ENCODE peak calls at places on chromosome 4, in four cellular contexts. One of them, this sample, is unnamed.
A peak's percentile ranks its signal among the peaks of the same experiment; 100 is the strongest.

GRCh38 chr4:15042529-15043167 is 40.4 kb downstream of the CPEB2 start:
- DNase-seq in GM12878: no peak
- DNase-seq in K562: no peak
- DNase-seq in H1: no peak
- DNase-seq in this sample: no peak

GRCh38 chr4:159358226-159358625 is 255.3 kb downstream of the RAPGEF2 start:
- DNase-seq in H1: no peak
- DNase-seq in K562: no peak
- DNase-seq in GM12878: no peak
- DNase-seq in this sample: no peak

GRCh38 chr4:112633477-112634235 is 3.1 kb downstream of the ZGRF1 start:
- DNase-seq in K562: no peak
- DNase-seq in H1: no peak
- DNase-seq in GM12878: peak; percentile 17
- DNase-seq in this sample: no peak

GRCh38 chr4:15568814-15569213 is 86.3 kb downstream of the FBXL5 start:
- DNase-seq in H1: no peak
- DNase-seq in GM12878: no peak
- DNase-seq in K562: no peak
- DNase-seq in this sample: no peak

GRCh38 chr4:8280876-8281440 is 11.4 kb downstream of the HTRA3 start:
- DNase-seq in K562: no peak
- DNase-seq in H1: no peak
- DNase-seq in GM12878: no peak
- DNase-seq in this sample: no peak

GRCh38 chr4:162705130-162705803 is 461.4 kb downstream of the NAF1 start:
- DNase-seq in H1: no peak
- DNase-seq in K562: no peak
- DNase-seq in GM12878: no peak
- DNase-seq in this sample: no peak

GRCh38 chr4:85979276-85979675 is 380.6 kb downstream of the MAPK10 start:
- DNase-seq in H1: no peak
- DNase-seq in K562: no peak
- DNase-seq in GM12878: peak; percentile 30
- DNase-seq in this sample: no peak

GRCh38 chr4:186067757-186068385 is 1.1 kb upstream of the TLR3 start:
- DNase-seq in K562: no peak
- DNase-seq in H1: peak; percentile 10
- DNase-seq in GM12878: peak; percentile 25
- DNase-seq in this sample: no peak

GRCh38 chr4:8682725-8683124 is 90.2 kb downstream of the CPZ start:
- DNase-seq in K562: no peak
- DNase-seq in H1: no peak
- DNase-seq in GM12878: no peak
- DNase-seq in this sample: no peak

GRCh38 chr4:7379719-7380118 is 55.0 kb downstream of the PSAPL1 start:
- DNase-seq in GM12878: no peak
- DNase-seq in K562: no peak
- DNase-seq in H1: no peak
- DNase-seq in this sample: no peak

GRCh38 chr4:13888112-13888511 is 260.6 kb upstream of the BOD1L1 start:
- DNase-seq in GM12878: no peak
- DNase-seq in K562: no peak
- DNase-seq in H1: no peak
- DNase-seq in this sample: no peak

GRCh38 chr4:30208731-30209435 is 511.3 kb upstream of the PCDH7 start:
- DNase-seq in GM12878: no peak
- DNase-seq in K562: no peak
- DNase-seq in H1: no peak
- DNase-seq in this sample: no peak

GRCh38 chr4:24970635-24971034 is 57.8 kb upstream of the CCDC149 start:
- DNase-seq in GM12878: no peak
- DNase-seq in K562: no peak
- DNase-seq in H1: no peak
- DNase-seq in this sample: no peak

GRCh38 chr4:121380448-121381147 is at the start of gene QRFPR:
- DNase-seq in GM12878: no peak
- DNase-seq in K562: no peak
- DNase-seq in H1: peak; percentile 46
- DNase-seq in this sample: no peak

GRCh38 chr4:6749340-6750171 is 33.0 kb upstream of the KIAA0232 start:
- DNase-seq in GM12878: no peak
- DNase-seq in K562: peak; percentile 54
- DNase-seq in H1: no peak
- DNase-seq in this sample: no peak

GRCh38 chr4:176778491-176778890 is 14.2 kb downstream of the VEGFC start:
- DNase-seq in K562: no peak
- DNase-seq in GM12878: no peak
- DNase-seq in H1: no peak
- DNase-seq in this sample: no peak

GRCh38 chr4:180281726-180282125 is 1961.5 kb upstream of the TENM3 start:
- DNase-seq in K562: no peak
- DNase-seq in GM12878: no peak
- DNase-seq in H1: no peak
- DNase-seq in this sample: no peak

GRCh38 chr4:102783006-102783405 is 22.2 kb upstream of the MANBA start:
- DNase-seq in H1: no peak
- DNase-seq in K562: no peak
- DNase-seq in GM12878: no peak
- DNase-seq in this sample: no peak

GRCh38 chr4:117560329-117560728 is 474.0 kb upstream of the NDST3 start:
- DNase-seq in K562: no peak
- DNase-seq in GM12878: no peak
- DNase-seq in H1: no peak
- DNase-seq in this sample: no peak

GRCh38 chr4:142572076-142572475 is 274.0 kb downstream of the INPP4B start:
- DNase-seq in GM12878: no peak
- DNase-seq in K562: no peak
- DNase-seq in H1: no peak
- DNase-seq in this sample: no peak

GRCh38 chr4:33226783-33227182 is 2506.6 kb downstream of the PCDH7 start:
- DNase-seq in H1: no peak
- DNase-seq in GM12878: no peak
- DNase-seq in K562: no peak
- DNase-seq in this sample: no peak

GRCh38 chr4:73206236-73206635 is 52.4 kb downstream of the ANKRD17 start:
- DNase-seq in H1: no peak
- DNase-seq in K562: no peak
- DNase-seq in GM12878: no peak
- DNase-seq in this sample: no peak

DNA sequence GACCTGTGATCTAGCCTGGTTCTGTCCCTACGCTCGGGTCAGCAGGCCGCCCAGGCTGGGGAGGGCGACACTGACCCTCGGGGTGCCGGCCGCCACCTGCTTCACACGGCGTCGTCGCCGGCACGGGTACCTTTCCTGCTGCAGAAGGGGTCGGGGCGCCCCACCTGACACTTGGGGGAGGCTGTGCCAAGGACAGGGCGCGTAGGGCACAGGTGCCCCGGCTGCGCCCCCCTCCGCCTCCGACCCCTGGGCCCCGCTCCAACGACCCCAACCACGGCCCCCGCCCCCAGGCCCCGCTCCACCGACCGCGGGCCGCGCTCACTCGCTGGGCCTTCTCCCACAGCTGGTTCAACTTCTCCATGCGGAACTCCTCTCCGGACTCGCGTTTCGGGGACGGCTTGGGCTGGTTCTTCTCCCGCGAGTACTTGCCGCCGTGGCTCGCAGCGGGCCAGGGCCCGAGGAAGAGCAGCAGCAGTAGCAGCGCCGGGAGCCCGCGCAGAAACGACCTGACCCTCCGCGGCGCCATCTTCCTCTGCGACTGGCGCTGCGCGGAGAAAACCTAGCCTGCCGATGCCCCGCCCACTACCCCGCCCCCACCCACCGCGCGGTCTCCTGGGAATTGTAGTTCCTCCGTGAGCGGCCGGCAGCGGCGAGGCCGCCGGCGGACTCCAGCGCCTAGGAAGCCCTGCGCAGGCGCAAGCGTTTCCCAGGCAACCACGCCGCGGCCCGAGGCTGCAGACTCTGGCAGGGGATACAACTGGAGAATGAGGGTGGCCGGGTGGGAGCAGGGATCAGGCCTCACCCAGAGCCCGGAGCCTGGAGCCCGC is at the start of gene LRPAP1:
- DNase-seq in H1: peak; percentile 77
- DNase-seq in GM12878: peak; percentile 36
- DNase-seq in K562: peak; percentile 97
- DNase-seq in this sample: peak; percentile 100
- TF ChIP-seq POLR2A in H1: no peak
- TF ChIP-seq POLR2A in GM12878: peak; percentile 99
- TF ChIP-seq POLR2A in K562: peak; percentile 96
- TF ChIP-seq POLR2A in this sample: peak; percentile 97

DNA sequence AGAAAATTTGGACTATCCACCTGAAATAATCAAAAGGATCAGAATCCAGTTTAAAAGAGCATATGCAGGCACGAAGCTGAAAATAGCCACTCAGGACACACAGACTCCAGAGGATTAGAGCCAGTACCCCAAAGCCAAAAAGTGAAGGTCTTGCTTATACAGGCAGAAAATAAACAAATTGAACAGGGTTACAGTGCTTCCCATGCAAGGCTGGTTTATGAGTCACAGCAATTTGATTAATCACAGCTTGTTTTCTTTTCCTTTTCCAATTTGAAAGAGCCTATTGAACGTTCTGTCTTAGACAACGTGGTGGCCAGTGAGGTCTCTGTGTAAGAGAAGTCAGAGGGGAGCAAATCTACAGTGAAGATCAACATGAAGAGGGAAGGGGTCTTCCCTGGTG is 10.2 kb downstream of the HGFAC start:
- DNase-seq in K562: no peak
- DNase-seq in H1: no peak
- DNase-seq in GM12878: no peak
- DNase-seq in this sample: no peak
- TF ChIP-seq TAF1 in K562: no peak
- TF ChIP-seq TAF1 in H1: no peak
- TF ChIP-seq TAF1 in GM12878: no peak
- TF ChIP-seq TAF1 in this sample: no peak

GRCh38 chr4:99861120-99861905 is 32.9 kb downstream of the LAMTOR3 start:
- DNase-seq in H1: no peak
- DNase-seq in GM12878: no peak
- DNase-seq in K562: no peak
- DNase-seq in this sample: no peak

GRCh38 chr4:99855677-99856076 is 38.5 kb downstream of the LAMTOR3 start:
- DNase-seq in GM12878: peak; percentile 53
- DNase-seq in K562: no peak
- DNase-seq in H1: no peak
- DNase-seq in this sample: no peak

GRCh38 chr4:99857302-99857701 is 36.9 kb downstream of the LAMTOR3 start:
- DNase-seq in GM12878: no peak
- DNase-seq in K562: no peak
- DNase-seq in H1: no peak
- DNase-seq in this sample: no peak

GRCh38 chr4:99856166-99856565 is 38.1 kb downstream of the LAMTOR3 start:
- DNase-seq in K562: no peak
- DNase-seq in H1: no peak
- DNase-seq in GM12878: no peak
- DNase-seq in this sample: no peak

DNA sequence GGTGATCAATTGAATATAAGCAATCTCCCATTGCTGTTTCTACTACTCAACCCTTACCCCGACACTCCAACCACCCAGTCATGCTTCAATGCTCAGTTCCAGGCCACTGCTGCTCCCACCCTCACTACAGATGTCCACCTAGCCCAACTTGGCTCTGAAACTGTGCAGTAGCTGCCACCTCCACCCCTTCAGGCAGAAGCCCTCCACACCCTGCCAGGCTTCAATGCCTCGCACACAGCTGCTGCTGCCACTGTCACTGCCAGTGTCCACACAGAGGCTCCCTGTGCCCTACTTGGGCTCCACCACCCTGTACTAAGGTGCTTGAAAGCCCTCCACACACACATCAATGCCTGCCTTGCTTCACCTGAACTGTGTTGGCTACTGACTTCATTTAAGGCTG is 34.6 kb downstream of the LAMTOR3 start:
- DNase-seq in K562: no peak
- DNase-seq in H1: no peak
- DNase-seq in GM12878: peak; percentile 32
- DNase-seq in this sample: no peak
- TF ChIP-seq POLR2AphosphoS5 in K562: no peak
- TF ChIP-seq POLR2AphosphoS5 in H1: no peak
- TF ChIP-seq POLR2AphosphoS5 in GM12878: no peak
- TF ChIP-seq POLR2AphosphoS5 in this sample: peak; percentile 43

GRCh38 chr4:1684756-1685603 is 867 bp upstream of the FAM53A start:
- DNase-seq in K562: no peak
- DNase-seq in GM12878: no peak
- DNase-seq in H1: no peak
- DNase-seq in this sample: no peak

GRCh38 chr4:1682860-1683259 is 1.3 kb downstream of the FAM53A start:
- DNase-seq in GM12878: no peak
- DNase-seq in H1: no peak
- DNase-seq in K562: no peak
- DNase-seq in this sample: no peak

GRCh38 chr4:1683371-1683902 is 676 bp downstream of the FAM53A start:
- DNase-seq in GM12878: no peak
- DNase-seq in H1: no peak
- DNase-seq in K562: no peak
- DNase-seq in this sample: no peak

GRCh38 chr4:1685604-1686150 is 1.6 kb upstream of the FAM53A start:
- DNase-seq in GM12878: no peak
- DNase-seq in H1: no peak
- DNase-seq in K562: no peak
- DNase-seq in this sample: no peak

GRCh38 chr4:1683903-1684755 is at the start of gene FAM53A:
- DNase-seq in GM12878: peak; percentile 36
- DNase-seq in K562: peak; percentile 96
- DNase-seq in H1: peak; percentile 38
- DNase-seq in this sample: peak; percentile 93
- TF ChIP-seq POLR2A in GM12878: peak; percentile 76
- TF ChIP-seq POLR2A in K562: peak; percentile 56
- TF ChIP-seq POLR2A in H1: no peak
- TF ChIP-seq POLR2A in this sample: no peak

GRCh38 chr4:138311771-138312535 is 69.8 kb upstream of the SLC7A11 start:
- DNase-seq in K562: no peak
- DNase-seq in H1: no peak
- DNase-seq in GM12878: no peak
- DNase-seq in this sample: no peak
- TF ChIP-seq TAF1 in K562: no peak
- TF ChIP-seq TAF1 in H1: no peak
- TF ChIP-seq TAF1 in GM12878: no peak
- TF ChIP-seq TAF1 in this sample: no peak

This sample was measured in GM12891.